ENCODE peak calls at places on chromosomes 12 and 14, in six cellular contexts. B, K, P, V, W and A are unnamed samples.

GRCh38 chr12:105227879-105228278 is 8.1 kb downstream of the APPL2 start:
- DNase-seq in B (no peak), K (no peak), P (no peak), V (no peak), W (no peak), A (no peak)

GRCh38 chr12:97756741-97757140 is 294.1 kb downstream of the RMST start:
- DNase-seq in B (no peak), K (no peak), P (no peak), V (no peak), W (no peak), A (no peak)

GRCh38 chr14:92780444-92780843 is 13.7 kb upstream of the GOLGA5 start:
- DNase-seq in B (no peak), K (no peak), P (no peak), V (no peak), W (no peak), A (no peak)

GRCh38 chr14:65065719-65066118 is 36.6 kb downstream of the MAX start:
- DNase-seq in B (no peak), K (no peak), P (no peak), V (no peak), W (no peak), A (no peak)

GRCh38 chr12:108939594-108939993 is 59.7 kb downstream of the DAO start:
- DNase-seq in B (peak), K (peak), P (no peak), V (peak), W (no peak), A (no peak)

GRCh38 chr12:100372846-100373245 is 16.0 kb downstream of the SLC17A8 start:
- DNase-seq in B (no peak), K (no peak), P (no peak), V (no peak), W (no peak), A (no peak)

GRCh38 chr14:99127651-99128167 is 144.3 kb downstream of the BCL11B start:
- DNase-seq in B (no peak), K (no peak), P (no peak), V (no peak), W (peak), A (no peak)

GRCh38 chr12:26374934-26375333 is 179.6 kb downstream of the SSPN start:
- DNase-seq in B (no peak), K (no peak), P (no peak), V (no peak), W (no peak), A (no peak)

GRCh38 chr12:132937476-132937875 is 18.6 kb downstream of the ZNF605 start:
- DNase-seq in B (no peak), K (no peak), P (no peak), V (no peak), W (no peak), A (no peak)
- TF ChIP-seq TAF1 in B (no peak), K (no peak), P (no peak), V (no peak), W (no peak), A (no peak)

GRCh38 chr12:110537605-110538409 is 35.7 kb downstream of the RAD9B start:
- DNase-seq in B (no peak), K (no peak), P (no peak), V (no peak), W (no peak), A (no peak)
- TF ChIP-seq POLR2AphosphoS5 in B (no peak), K (no peak), P (no peak), V (no peak), W (no peak), A (no peak)

GRCh38 chr14:73740921-73741326 is 26.7 kb upstream of the PNMA1 start:
- DNase-seq in B (peak), K (peak), P (no peak), V (no peak), W (no peak), A (no peak)

GRCh38 chr14:73742520-73743238 is 28.5 kb upstream of the PNMA1 start:
- DNase-seq in B (no peak), K (no peak), P (no peak), V (no peak), W (no peak), A (no peak)

GRCh38 chr14:73741386-73741875 is 27.2 kb upstream of the PNMA1 start:
- DNase-seq in B (peak), K (peak), P (peak), V (no peak), W (peak), A (peak)

GRCh38 chr14:73743431-73743931 is 29.3 kb upstream of the PNMA1 start:
- DNase-seq in B (no peak), K (no peak), P (peak), V (no peak), W (no peak), A (peak)

DNA sequence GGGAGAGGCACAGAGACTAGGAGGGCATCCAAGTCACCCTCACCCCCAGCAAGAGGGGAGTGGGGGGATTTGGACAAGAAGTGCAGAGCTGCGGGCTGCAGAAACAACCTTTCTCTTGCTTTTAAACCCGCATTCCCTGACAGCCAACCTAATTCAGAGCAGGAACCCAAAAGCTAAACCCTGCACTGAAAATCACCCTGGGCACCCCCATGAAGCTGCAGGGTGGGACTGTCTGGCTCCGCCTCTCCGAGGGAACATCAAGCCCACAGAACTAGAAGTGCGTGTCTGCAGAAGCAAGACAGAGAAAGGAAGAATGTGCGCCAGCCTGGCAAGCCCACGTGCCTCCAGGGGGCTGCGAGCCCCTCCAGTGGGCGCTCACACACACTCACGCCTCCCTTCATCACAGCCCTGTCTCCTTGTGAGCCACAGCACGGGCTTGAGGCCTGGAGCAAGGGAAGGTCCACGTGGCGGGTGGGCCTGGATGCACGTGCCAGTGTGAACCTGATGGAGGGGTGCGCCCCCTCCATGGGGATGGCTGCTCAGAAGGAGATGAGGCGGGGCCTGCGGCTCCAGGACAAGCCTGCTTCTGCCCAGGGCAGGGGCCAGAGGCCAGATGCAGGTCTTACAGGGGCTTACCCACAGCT is 27.8 kb upstream of the PNMA1 start:
- DNase-seq in B (no peak), K (peak), P (no peak), V (no peak), W (no peak), A (no peak)
- TF ChIP-seq POLR2A in B (no peak), K (no peak), P (no peak), V (peak), W (no peak), A (peak)

GRCh38 chr12:48779869-48780268 is 9.0 kb downstream of the ADCY6 start:
- DNase-seq in B (no peak), K (no peak), P (no peak), V (no peak), W (no peak), A (no peak)
- TF ChIP-seq TAF1 in B (no peak), K (no peak), P (no peak), V (no peak), W (no peak), A (no peak)

DNA sequence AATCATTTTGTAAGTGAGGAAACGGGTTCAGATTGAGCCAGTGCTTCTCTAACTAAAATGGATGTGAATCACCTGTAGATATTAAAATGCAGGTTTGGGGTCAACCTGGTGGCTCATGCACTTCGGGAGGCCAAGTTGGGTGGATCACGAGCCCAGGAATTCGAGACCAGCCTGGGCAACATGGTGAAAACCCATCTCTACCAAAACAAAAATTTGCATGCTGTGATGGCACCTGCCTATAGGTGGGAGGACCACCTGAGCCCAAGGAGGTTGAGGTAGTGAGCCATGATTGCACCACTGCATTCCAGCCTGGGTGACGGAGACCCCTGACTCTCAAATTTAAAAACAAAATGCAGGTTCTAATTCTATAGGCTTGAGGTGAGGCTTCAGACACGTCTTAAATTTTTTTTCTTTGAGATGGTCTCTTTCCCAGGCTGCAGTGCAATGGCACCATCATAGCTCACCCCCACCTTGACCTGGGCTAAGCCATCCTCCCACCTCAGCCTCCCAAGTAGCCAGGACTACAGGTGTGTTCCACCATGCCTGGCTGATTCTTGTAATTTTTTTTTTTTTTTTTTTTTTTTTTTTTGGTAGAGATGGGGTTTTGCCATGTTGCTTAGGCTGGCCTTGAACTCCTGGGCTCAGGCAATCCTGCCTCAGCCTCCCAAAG is 9.0 kb downstream of the TUBA1C start:
- DNase-seq in B (no peak), K (no peak), P (no peak), V (no peak), W (no peak), A (no peak)
- TF ChIP-seq POLR2AphosphoS5 in B (peak), K (no peak), P (peak), V (peak), W (peak), A (peak)